ENCODE peak calls at places on chromosomes 1 and 21, in five cellular contexts. Y is EH; Q is stimulated activated CD8-positive, alpha-beta memory T cell treated with anti-CD3 and anti-CD28 coated beads, Interleukin-7, amount 100 ng/mL, for 24 hours; L is NCI-H1694; Z is BE2C. B is an unnamed sample.

GRCh38 chr1:190019717-190020116 is 457.9 kb downstream of the BRINP3 start:
- DNase-seq in Y (no peak), Q (no peak), L (no peak), Z (no peak), B (no peak)

GRCh38 chr1:39142394-39143060 is 62.0 kb upstream of the MACF1 start:
- DNase-seq in Y (peak), Q (no peak), L (no peak), Z (no peak), B (no peak)

GRCh38 chr1:111888740-111889376 is 100.6 kb downstream of the KCND3 start:
- DNase-seq in Y (no peak), Q (no peak), L (no peak), Z (no peak), B (no peak)

GRCh38 chr21:16569679-16570078 is 839.9 kb downstream of the USP25 start:
- DNase-seq in Y (peak), Q (no peak), L (no peak), Z (no peak), B (no peak)

GRCh38 chr1:185850366-185850765 is 116.2 kb downstream of the HMCN1 start:
- DNase-seq in Y (peak), Q (no peak), L (no peak), Z (no peak), B (no peak)

GRCh38 chr1:230768903-230769570 is 21.8 kb downstream of the CAPN9 start:
- DNase-seq in Y (peak), Q (no peak), L (no peak), Z (no peak), B (no peak)

GRCh38 chr1:93723101-93723500 is 41.5 kb upstream of the BCAR3 start:
- DNase-seq in Y (peak), Q (no peak), L (no peak), Z (no peak), B (no peak)

GRCh38 chr1:201538618-201539551 is at the start of gene NAV1:
- DNase-seq in Y (peak), Q (no peak), L (no peak), Z (peak), B (peak)

GRCh38 chr1:2893473-2894120 is 92.1 kb upstream of the TTC34 start:
- DNase-seq in Y (no peak), Q (no peak), L (no peak), Z (no peak), B (no peak)

GRCh38 chr21:44653656-44654575 is 543 bp downstream of the KRTAP12-4 start:
- DNase-seq in Y (no peak), Q (peak), L (no peak), Z (no peak), B (peak)

GRCh38 chr1:1914842-1915692 is at the start of gene CALML6:
- DNase-seq in Y (no peak), Q (no peak), L (no peak), Z (no peak), B (no peak)

GRCh38 chr21:29365636-29366305 is 67.0 kb downstream of the BACH1 start:
- DNase-seq in Y (no peak), Q (no peak), L (no peak), Z (no peak), B (no peak)

GRCh38 chr1:22673486-22674409 is 20.7 kb downstream of the C1QB start:
- DNase-seq in Y (peak), Q (no peak), L (peak), Z (peak), B (no peak)

GRCh38 chr1:48069662-48070432 is 72.7 kb upstream of the TRABD2B start:
- DNase-seq in Y (peak), Q (no peak), L (no peak), Z (no peak), B (peak)

GRCh38 chr1:218874313-218874712 is 299.4 kb upstream of the LYPLAL1 start:
- DNase-seq in Y (peak), Q (no peak), L (no peak), Z (no peak), B (no peak)

GRCh38 chr21:41726630-41726969 is 40.3 kb downstream of the RIPK4 start:
- DNase-seq in Y (no peak), Q (no peak), L (no peak), Z (no peak), B (no peak)

GRCh38 chr1:220184503-220184902 is 87.8 kb downstream of the RAB3GAP2 start:
- DNase-seq in Y (peak), Q (no peak), L (no peak), Z (no peak), B (no peak)

GRCh38 chr1:117237701-117238413 is 27.1 kb upstream of the VTCN1 start:
- DNase-seq in Y (peak), Q (no peak), L (no peak), Z (no peak), B (no peak)

GRCh38 chr21:45982256-45982757 is 737 bp downstream of the COL6A1 start:
- DNase-seq in Y (peak), Q (no peak), L (no peak), Z (peak), B (peak)

GRCh38 chr1:211088156-211088555 is 45.8 kb downstream of the KCNH1 start:
- DNase-seq in Y (no peak), Q (no peak), L (no peak), Z (no peak), B (no peak)

GRCh38 chr1:31335007-31335406 is 37.9 kb downstream of the FABP3 start:
- DNase-seq in Y (peak), Q (no peak), L (peak), Z (no peak), B (no peak)

GRCh38 chr1:201184307-201184706 is 6.3 kb upstream of the IGFN1 start:
- DNase-seq in Y (no peak), Q (no peak), L (no peak), Z (no peak), B (no peak)

GRCh38 chr1:85230305-85230977 is 29.0 kb downstream of the C1orf52 start:
- DNase-seq in Y (no peak), Q (no peak), L (no peak), Z (no peak), B (no peak)

GRCh38 chr21:36992671-36993070 is 13.8 kb upstream of the RIPPLY3 start:
- DNase-seq in Y (no peak), Q (no peak), L (no peak), Z (no peak), B (no peak)

GRCh38 chr21:26227146-26227545 is 56.6 kb upstream of the APP start:
- DNase-seq in Y (no peak), Q (no peak), L (no peak), Z (no peak), B (no peak)

GRCh38 chr1:28955930-28956552 is 41.7 kb downstream of the EPB41 start:
- DNase-seq in Y (peak), Q (no peak), L (no peak), Z (no peak), B (no peak)

GRCh38 chr1:175725684-175726083 is 17.7 kb downstream of the TNR start:
- DNase-seq in Y (peak), Q (no peak), L (no peak), Z (no peak), B (no peak)

GRCh38 chr1:7366955-7367665 is 404.0 kb upstream of the VAMP3 start:
- DNase-seq in Y (no peak), Q (no peak), L (no peak), Z (no peak), B (peak)

GRCh38 chr1:199720496-199720895 is 307.0 kb upstream of the NR5A2 start:
- DNase-seq in Y (no peak), Q (no peak), L (no peak), Z (no peak), B (no peak)

GRCh38 chr21:15761508-15762100 is 31.8 kb downstream of the USP25 start:
- DNase-seq in Y (no peak), Q (no peak), L (no peak), Z (no peak), B (peak)

GRCh38 chr1:3139871-3140837 is 71.2 kb downstream of the PRDM16 start:
- DNase-seq in Y (no peak), Q (no peak), L (no peak), Z (no peak), B (no peak)

GRCh38 chr1:151723726-151724370 is 2.5 kb downstream of the RIIAD1 start:
- DNase-seq in Y (no peak), Q (no peak), L (no peak), Z (no peak), B (no peak)

GRCh38 chr1:26530898-26531598 is 1.5 kb downstream of the RPS6KA1 start:
- DNase-seq in Y (peak), Q (no peak), L (no peak), Z (no peak), B (peak)

GRCh38 chr1:18041685-18042355 is 65.8 kb upstream of the IGSF21 start:
- DNase-seq in Y (no peak), Q (no peak), L (no peak), Z (peak), B (no peak)

GRCh38 chr1:18805925-18806849 is 53.3 kb downstream of the TAS1R2 start:
- DNase-seq in Y (peak), Q (no peak), L (no peak), Z (no peak), B (no peak)

GRCh38 chr1:62437273-62437945 is 560 bp downstream of the USP1 start:
- DNase-seq in Y (peak), Q (peak), L (no peak), Z (no peak), B (peak)